ENCODE peak calls at places on chromosomes 1 and 21, in ten cellular contexts. W is endothelial cell, K is esophagus squamous epithelium, H is WTC11, R is type B pancreatic cell, S is GM06990, P is astrocyte of the spinal cord, L is fibroblast of lung, D is coronary artery, C is GM12865. Y is an unnamed sample.

GRCh38 chr1:38082678-38083317 is 36.2 kb upstream of the POU3F1 start:
- DNase-seq in W (no peak), K (no peak), H (no peak), R (no peak), S (no peak), P (no peak), L (no peak), D (no peak), C (peak), Y (no peak)

GRCh38 chr1:152926091-152926490 is 17.7 kb downstream of the IVL start:
- DNase-seq in W (no peak), K (no peak), H (no peak), R (no peak), S (no peak), P (peak), L (peak), D (no peak), C (peak), Y (no peak)

GRCh38 chr1:185816460-185816859 is 82.3 kb downstream of the HMCN1 start:
- DNase-seq in W (no peak), K (no peak), H (no peak), R (no peak), S (no peak), P (peak), L (peak), D (no peak), C (no peak), Y (no peak)

GRCh38 chr1:26848947-26849774 is 13.8 kb upstream of the SFN start:
- DNase-seq in W (no peak), K (no peak), H (no peak), R (no peak), S (no peak), P (peak), L (peak), D (no peak), C (no peak), Y (no peak)

GRCh38 chr21:29166333-29166732 is 35.9 kb downstream of the MAP3K7CL start:
- DNase-seq in W (no peak), K (no peak), H (no peak), R (no peak), S (no peak), P (no peak), L (no peak), D (no peak), C (no peak), Y (no peak)

GRCh38 chr1:57138432-57139078 is 172.7 kb upstream of the C8B start:
- DNase-seq in W (no peak), K (no peak), H (no peak), R (no peak), S (no peak), P (no peak), L (no peak), D (no peak), C (no peak), Y (no peak)

GRCh38 chr21:46161800-46162592 is 6.6 kb upstream of the FTCD start:
- DNase-seq in W (no peak), K (no peak), H (no peak), R (peak), S (peak), P (no peak), L (no peak), D (peak), C (no peak), Y (peak)

GRCh38 chr1:78645728-78646127 is 3.9 kb upstream of the IFI44 start:
- DNase-seq in W (no peak), K (no peak), H (no peak), R (no peak), S (no peak), P (no peak), L (no peak), D (no peak), C (no peak), Y (no peak)

GRCh38 chr1:26786437-26787380 is 1.0 kb upstream of the PIGV start:
- DNase-seq in W (peak), K (no peak), H (peak), R (no peak), S (peak), P (peak), L (peak), D (peak), C (peak), Y (no peak)

GRCh38 chr1:161021959-161022332 is 994 bp upstream of the F11R start:
- DNase-seq in W (no peak), K (no peak), H (no peak), R (no peak), S (no peak), P (no peak), L (no peak), D (no peak), C (no peak), Y (no peak)

GRCh38 chr1:202085682-202086373 is 36.9 kb upstream of the GPR37L1 start:
- DNase-seq in W (no peak), K (no peak), H (peak), R (no peak), S (no peak), P (no peak), L (no peak), D (no peak), C (no peak), Y (no peak)

GRCh38 chr1:66550243-66550642 is 16.3 kb downstream of the SGIP1 start:
- DNase-seq in W (no peak), K (no peak), H (no peak), R (no peak), S (no peak), P (no peak), L (no peak), D (no peak), C (no peak), Y (no peak)

GRCh38 chr21:45184869-45185268 is 102.8 kb downstream of the POFUT2 start:
- DNase-seq in W (no peak), K (no peak), H (no peak), R (no peak), S (no peak), P (no peak), L (no peak), D (no peak), C (no peak), Y (no peak)

GRCh38 chr21:28810826-28811524 is 181.7 kb downstream of the LTN1 start:
- DNase-seq in W (no peak), K (no peak), H (no peak), R (no peak), S (no peak), P (no peak), L (no peak), D (no peak), C (no peak), Y (no peak)

GRCh38 chr1:4796999-4797375 is 142.6 kb downstream of the AJAP1 start:
- DNase-seq in W (no peak), K (no peak), H (no peak), R (no peak), S (no peak), P (no peak), L (no peak), D (peak), C (peak), Y (peak)

GRCh38 chr1:168320805-168321577 is 40.3 kb downstream of the TBX19 start:
- DNase-seq in W (no peak), K (no peak), H (no peak), R (no peak), S (no peak), P (peak), L (peak), D (no peak), C (no peak), Y (no peak)

GRCh38 chr21:16509466-16509865 is 779.7 kb downstream of the USP25 start:
- DNase-seq in W (no peak), K (no peak), H (no peak), R (no peak), S (no peak), P (peak), L (peak), D (no peak), C (no peak), Y (no peak)

GRCh38 chr1:241627453-241628329 is 12.5 kb downstream of the CHML start:
- DNase-seq in W (peak), K (no peak), H (no peak), R (no peak), S (no peak), P (peak), L (peak), D (no peak), C (peak), Y (no peak)

GRCh38 chr1:150751443-150751842 is 14.1 kb downstream of the CTSS start:
- DNase-seq in W (no peak), K (no peak), H (no peak), R (no peak), S (no peak), P (no peak), L (no peak), D (no peak), C (no peak), Y (no peak)

GRCh38 chr1:76568839-76569238 is 298.4 kb upstream of the ST6GALNAC5 start:
- DNase-seq in W (no peak), K (no peak), H (no peak), R (no peak), S (no peak), P (no peak), L (no peak), D (no peak), C (no peak), Y (no peak)

GRCh38 chr1:246632584-246633168 is 66.4 kb downstream of the CNST start:
- DNase-seq in W (no peak), K (no peak), H (no peak), R (no peak), S (no peak), P (peak), L (peak), D (no peak), C (no peak), Y (no peak)

GRCh38 chr1:234649432-234650081 is 39.6 kb upstream of the IRF2BP2 start:
- DNase-seq in W (no peak), K (no peak), H (no peak), R (no peak), S (no peak), P (no peak), L (peak), D (no peak), C (no peak), Y (no peak)

GRCh38 chr1:70877343-70877742 is 170.3 kb downstream of the PTGER3 start:
- DNase-seq in W (no peak), K (no peak), H (no peak), R (no peak), S (no peak), P (no peak), L (no peak), D (no peak), C (no peak), Y (no peak)

GRCh38 chr1:6625579-6626149 is 996 bp downstream of the THAP3 start:
- DNase-seq in W (peak), K (no peak), H (no peak), R (no peak), S (no peak), P (peak), L (peak), D (no peak), C (peak), Y (no peak)

GRCh38 chr1:57770772-57771171 is 346.9 kb upstream of the DAB1 start:
- DNase-seq in W (no peak), K (no peak), H (no peak), R (no peak), S (no peak), P (no peak), L (peak), D (no peak), C (peak), Y (no peak)

GRCh38 chr1:195591917-195592672 is 1016.1 kb downstream of the KCNT2 start:
- DNase-seq in W (no peak), K (no peak), H (no peak), R (no peak), S (no peak), P (peak), L (peak), D (no peak), C (no peak), Y (no peak)

GRCh38 chr1:108569097-108569728 is 9.3 kb downstream of the EEIG2 start:
- DNase-seq in W (no peak), K (no peak), H (no peak), R (no peak), S (no peak), P (no peak), L (peak), D (no peak), C (no peak), Y (no peak)

GRCh38 chr1:25617626-25618432 is 1.2 kb downstream of the MAN1C1 start:
- DNase-seq in W (peak), K (no peak), H (peak), R (no peak), S (no peak), P (no peak), L (no peak), D (no peak), C (no peak), Y (peak)

GRCh38 chr1:216710598-216711333 is 12.5 kb downstream of the ESRRG start:
- DNase-seq in W (no peak), K (no peak), H (no peak), R (no peak), S (no peak), P (no peak), L (no peak), D (no peak), C (no peak), Y (no peak)

GRCh38 chr1:181179279-181179979 is 90.9 kb downstream of the IER5 start:
- DNase-seq in W (no peak), K (no peak), H (no peak), R (peak), S (no peak), P (no peak), L (no peak), D (no peak), C (no peak), Y (no peak)

GRCh38 chr1:202202500-202203168 is 9.0 kb downstream of the LGR6 start:
- DNase-seq in W (no peak), K (no peak), H (no peak), R (no peak), S (no peak), P (no peak), L (no peak), D (no peak), C (no peak), Y (no peak)

GRCh38 chr1:152410599-152410998 is 3.5 kb downstream of the CRNN start:
- DNase-seq in W (no peak), K (no peak), H (no peak), R (no peak), S (no peak), P (peak), L (peak), D (no peak), C (no peak), Y (no peak)

GRCh38 chr1:217965156-217965786 is 319.8 kb upstream of the RRP15 start:
- DNase-seq in W (no peak), K (no peak), H (no peak), R (no peak), S (no peak), P (no peak), L (no peak), D (no peak), C (no peak), Y (no peak)

GRCh38 chr1:208238710-208239517 is 5.3 kb downstream of the PLXNA2 start:
- DNase-seq in W (peak), K (no peak), H (peak), R (no peak), S (no peak), P (peak), L (peak), D (peak), C (peak), Y (no peak)

GRCh38 chr1:224681816-224682215 is 65.7 kb downstream of the CNIH3 start:
- DNase-seq in W (no peak), K (no peak), H (no peak), R (no peak), S (no peak), P (no peak), L (no peak), D (no peak), C (no peak), Y (no peak)

GRCh38 chr1:62906428-62906886 is 122.5 kb downstream of the ATG4C start:
- DNase-seq in W (peak), K (no peak), H (peak), R (no peak), S (no peak), P (peak), L (no peak), D (no peak), C (peak), Y (no peak)
- TF ChIP-seq CTCF in W (peak), K (no peak), H (peak), R (peak), S (peak), P (peak), L (peak), D (no peak), C (peak), Y (peak)

GRCh38 chr1:2785631-2786328 is 15.7 kb downstream of the TTC34 start:
- DNase-seq in W (no peak), K (no peak), H (no peak), R (peak), S (peak), P (no peak), L (no peak), D (peak), C (no peak), Y (peak)

GRCh38 chr1:2788506-2789163 is 12.9 kb downstream of the TTC34 start:
- DNase-seq in W (no peak), K (no peak), H (no peak), R (no peak), S (no peak), P (no peak), L (no peak), D (no peak), C (no peak), Y (peak)

GRCh38 chr1:2787163-2787911 is 14.2 kb downstream of the TTC34 start:
- DNase-seq in W (no peak), K (no peak), H (no peak), R (no peak), S (peak), P (no peak), L (no peak), D (no peak), C (no peak), Y (peak)

GRCh38 chr1:2784854-2785630 is 16.5 kb downstream of the TTC34 start:
- DNase-seq in W (no peak), K (no peak), H (no peak), R (no peak), S (no peak), P (no peak), L (no peak), D (peak), C (no peak), Y (peak)

GRCh38 chr1:2786329-2787162 is 14.9 kb downstream of the TTC34 start:
- DNase-seq in W (peak), K (no peak), H (peak), R (peak), S (peak), P (no peak), L (no peak), D (no peak), C (peak), Y (peak)
- TF ChIP-seq CTCF in W (peak), K (peak), H (peak), R (peak), S (peak), P (no peak), L (peak), D (peak), C (peak), Y (no peak)

DNA sequence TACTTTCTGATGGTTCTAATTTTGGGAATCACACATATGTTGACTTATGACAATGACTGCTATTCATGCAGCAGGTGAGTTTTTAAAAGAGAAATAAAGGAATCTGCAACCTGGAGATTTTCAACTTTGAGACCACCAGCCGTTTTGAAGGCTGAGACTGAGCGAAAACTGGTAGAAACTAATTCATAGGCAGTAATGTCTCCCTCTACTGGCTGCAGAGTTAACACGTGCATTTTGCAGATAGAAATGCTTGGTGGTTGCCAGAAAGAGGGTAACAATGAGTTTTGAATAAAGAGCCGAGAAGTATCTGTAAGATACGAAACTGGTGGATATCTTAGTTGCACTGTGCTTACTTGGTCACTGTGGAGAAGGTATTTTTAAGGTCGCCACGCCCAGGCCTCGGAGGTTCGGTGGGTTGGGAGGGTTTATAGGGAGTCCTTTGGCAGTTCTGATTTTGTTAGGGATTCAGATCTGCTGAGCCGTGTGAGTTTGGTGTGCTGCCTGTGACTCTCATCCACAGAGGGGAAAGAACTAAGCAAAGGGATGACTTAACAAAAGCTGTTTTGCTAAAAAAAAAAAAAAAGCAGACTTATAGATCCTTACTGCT is 83.0 kb downstream of the RYR2 start:
- DNase-seq in W (peak), K (no peak), H (no peak), R (no peak), S (no peak), P (no peak), L (no peak), D (no peak), C (peak), Y (no peak)
- TF ChIP-seq CTCF in W (peak), K (no peak), H (peak), R (peak), S (peak), P (no peak), L (peak), D (peak), C (peak), Y (peak)

DNA sequence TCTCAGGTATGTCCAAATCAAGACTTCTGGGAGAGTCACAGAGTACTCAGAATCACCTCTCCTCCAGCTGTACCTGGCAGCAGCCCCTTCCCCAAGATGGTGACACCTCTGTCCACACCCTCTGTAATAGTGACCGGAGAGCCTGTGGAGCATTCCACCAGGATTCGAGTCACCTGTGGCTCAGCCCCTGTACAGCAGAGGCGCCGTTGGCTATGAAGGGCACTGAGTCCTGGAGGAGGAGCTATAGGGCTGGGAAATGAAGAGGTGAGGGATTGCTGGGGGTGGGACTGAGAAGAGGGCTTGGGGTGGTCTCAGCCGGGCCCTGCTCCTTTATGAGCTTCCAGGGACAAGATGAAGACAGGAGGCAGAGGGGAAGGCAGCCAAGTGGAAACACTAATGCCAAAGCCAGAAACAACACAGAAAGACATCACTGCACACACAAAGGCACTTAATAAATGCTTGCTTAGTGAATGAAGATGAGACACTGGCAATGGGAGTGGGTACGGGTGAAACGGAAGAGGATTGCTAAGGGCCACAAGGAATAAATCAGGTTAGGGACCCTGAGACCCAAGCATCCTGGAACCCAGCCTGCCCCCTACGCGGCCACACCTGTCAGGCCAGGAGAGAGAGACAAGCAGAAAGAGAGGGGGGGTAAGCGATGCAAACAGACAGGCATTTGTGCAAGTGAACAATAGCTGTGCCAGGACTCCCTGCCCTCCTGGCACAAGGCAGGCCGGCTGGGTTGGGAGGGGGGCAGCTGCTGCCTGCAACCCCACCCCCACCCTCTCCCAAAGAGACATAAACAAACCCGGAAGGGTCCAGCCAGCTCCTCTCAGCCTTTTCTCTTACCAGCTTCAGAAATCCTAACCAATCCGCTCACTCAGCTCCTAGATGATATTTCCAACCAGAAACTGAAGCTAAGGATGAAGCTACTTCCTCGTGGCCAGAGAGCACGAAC is 3.9 kb downstream of the ARHGEF2 start:
- DNase-seq in W (no peak), K (no peak), H (no peak), R (no peak), S (no peak), P (no peak), L (no peak), D (no peak), C (no peak), Y (no peak)
- TF ChIP-seq CTCF in W (no peak), K (no peak), H (no peak), R (no peak), S (no peak), P (no peak), L (no peak), D (no peak), C (no peak), Y (no peak)